ENCODE peak calls at places on chromosome 7, in ten cellular contexts. X, F, V, B, I, D, C, T, H and W are unnamed samples.

GRCh38 chr7:148110097-148110868 is 480.3 kb upstream of the C7orf33 start:
- ATAC-seq in I (no peak), X (peak), C (no peak), F (no peak), H (no peak), V (peak), D (no peak), T (no peak), B (peak), W (no peak)

GRCh38 chr7:47611045-47611511 is 29.2 kb upstream of the TNS3 start:
- ATAC-seq in H (no peak), V (peak), F (no peak), T (no peak), I (no peak), X (no peak), C (no peak), D (no peak), B (no peak), W (no peak)

GRCh38 chr7:130904031-130904757 is 170.2 kb upstream of the KLF14 start:
- ATAC-seq in V (peak), I (peak), D (peak), H (peak), C (peak), T (no peak), B (no peak), F (peak), X (no peak), W (peak)

GRCh38 chr7:38855867-38856266 is 53.1 kb downstream of the VPS41 start:
- ATAC-seq in C (no peak), V (no peak), B (no peak), F (no peak), X (no peak), D (no peak), H (no peak), T (no peak), I (no peak), W (no peak)

GRCh38 chr7:91242097-91242846 is 22.0 kb upstream of the FZD1 start:
- ATAC-seq in T (no peak), I (no peak), D (no peak), B (peak), C (peak), F (no peak), V (no peak), X (no peak), H (no peak), W (peak)

GRCh38 chr7:27958933-27959548 is 219.1 kb downstream of the TAX1BP1 start:
- ATAC-seq in D (no peak), B (no peak), X (no peak), H (no peak), F (no peak), T (no peak), V (peak), C (no peak), I (no peak), W (no peak)

GRCh38 chr7:126574838-126575250 is 677.9 kb downstream of the GRM8 start:
- ATAC-seq in C (no peak), V (no peak), F (no peak), T (no peak), H (no peak), X (no peak), I (no peak), D (no peak), B (no peak), W (no peak)

GRCh38 chr7:32583791-32584190 is 88.5 kb downstream of the AVL9 start:
- ATAC-seq in V (no peak), I (no peak), T (no peak), F (no peak), X (no peak), D (no peak), C (no peak), H (no peak), B (no peak), W (no peak)